ENCODE peak calls at places on chromosomes 5 and 9, in five cellular contexts. M is endothelial cell, N is cardiac fibroblast, U is HFF-Myc, A is ACHN. Q is an unnamed sample.
A peak's percentile ranks its signal among the peaks of the same experiment; 100 is the strongest.

GRCh38 chr5:78771260-78772240 is 123.0 kb upstream of the LHFPL2 start:
- DNase-seq in M (peak; percentile 11), U (no peak), N (no peak), A (no peak), Q (no peak)

GRCh38 chr9:26243298-26243697 is 565.1 kb upstream of the TUSC1 start:
- DNase-seq in M (no peak), U (no peak), N (no peak), A (no peak), Q (no peak)

GRCh38 chr5:135456238-135457099 is 4.3 kb upstream of the TIFAB start:
- DNase-seq in M (no peak), U (no peak), N (peak; percentile 89), A (no peak), Q (peak; percentile 80)

GRCh38 chr9:95462419-95463121 is 54.2 kb downstream of the PTCH1 start:
- DNase-seq in N (peak; percentile 79), A (no peak), M (peak; percentile 73), U (peak; percentile 94), Q (peak; percentile 53)

GRCh38 chr5:15009420-15009819 is 137.8 kb upstream of the ANKH start:
- DNase-seq in U (no peak), M (no peak), N (peak; percentile 82), A (peak; percentile 80), Q (no peak)

GRCh38 chr5:159089675-159090074 is 10.0 kb downstream of the EBF1 start:
- DNase-seq in U (no peak), M (no peak), N (no peak), A (no peak), Q (no peak)

GRCh38 chr9:85743290-85744128 is 1.8 kb upstream of the AGTPBP1 start:
- DNase-seq in A (no peak), N (peak; percentile 94), M (no peak), U (no peak), Q (no peak)

GRCh38 chr5:172833372-172833690 is 720 bp upstream of the ERGIC1 start:
- DNase-seq in N (no peak), M (no peak), A (no peak), U (no peak), Q (no peak)

GRCh38 chr9:69931340-69931739 is 110.7 kb downstream of the CFAP95 start:
- DNase-seq in M (no peak), A (peak; percentile 18), N (peak; percentile 39), U (no peak), Q (no peak)

GRCh38 chr9:70639853-70640814 is 225.7 kb upstream of the KLF9 start:
- DNase-seq in N (peak; percentile 82), A (peak; percentile 50), M (peak; percentile 29), U (peak; percentile 29), Q (peak; percentile 14)

GRCh38 chr9:128103589-128103962 is 24.0 kb downstream of the PTGES2 start:
- DNase-seq in A (no peak), N (no peak), M (no peak), U (no peak), Q (no peak)

GRCh38 chr9:18788256-18788655 is 244.8 kb downstream of the SAXO1 start:
- DNase-seq in N (no peak), M (no peak), U (no peak), A (no peak), Q (no peak)

GRCh38 chr5:81180780-81181179 is 52.3 kb upstream of the CKMT2 start:
- DNase-seq in A (no peak), M (no peak), N (no peak), U (no peak), Q (no peak)

GRCh38 chr9:4936277-4936676 is 48.8 kb upstream of the JAK2 start:
- DNase-seq in N (no peak), A (no peak), U (no peak), M (no peak), Q (no peak)

GRCh38 chr5:151082976-151083651 is 2.3 kb upstream of the TNIP1 start:
- DNase-seq in M (no peak), A (peak; percentile 67), N (peak; percentile 80), U (no peak), Q (no peak)

GRCh38 chr5:124263680-124264491 is 482.6 kb downstream of the ZNF608 start:
- DNase-seq in U (no peak), A (no peak), N (no peak), M (peak; percentile 15), Q (no peak)

GRCh38 chr9:130908878-130909356 is 12.3 kb upstream of the QRFP start:
- DNase-seq in M (no peak), U (no peak), A (no peak), N (no peak), Q (no peak)

GRCh38 chr9:73583590-73583989 is 431.9 kb downstream of the ANXA1 start:
- DNase-seq in M (no peak), A (peak; percentile 1), N (no peak), U (no peak), Q (no peak)

GRCh38 chr5:24059006-24059405 is 551.6 kb downstream of the PRDM9 start:
- DNase-seq in N (no peak), A (no peak), M (no peak), U (no peak), Q (no peak)

GRCh38 chr9:76700916-76701315 is 63.3 kb upstream of the PCA3 start:
- DNase-seq in A (no peak), U (no peak), M (no peak), N (no peak), Q (no peak)

GRCh38 chr9:18208166-18209059 is 265.5 kb upstream of the ADAMTSL1 start:
- DNase-seq in N (peak; percentile 56), M (peak; percentile 69), U (peak; percentile 2), A (peak; percentile 50), Q (no peak)

GRCh38 chr9:100322954-100323536 is 29.7 kb downstream of the TEX10 start:
- DNase-seq in N (peak; percentile 72), U (no peak), M (peak; percentile 30), A (peak; percentile 51), Q (no peak)

GRCh38 chr5:14490309-14490711 is 91.3 kb upstream of the OTULINL start:
- DNase-seq in U (no peak), N (no peak), M (no peak), A (no peak), Q (no peak)

GRCh38 chr5:128546658-128547281 is 8.7 kb upstream of the FBN2 start:
- DNase-seq in A (no peak), M (no peak), U (no peak), N (peak; percentile 10), Q (no peak)

GRCh38 chr5:76715734-76716455 is at the start of gene F2R:
- DNase-seq in N (peak; percentile 82), M (peak; percentile 78), A (peak; percentile 17), U (no peak), Q (no peak)

GRCh38 chr9:127575875-127576778 is 36.0 kb upstream of the STXBP1 start:
- DNase-seq in A (peak; percentile 23), N (no peak), M (no peak), U (no peak), Q (no peak)

GRCh38 chr9:121568101-121568460 is 68.4 kb upstream of the GGTA1 start:
- DNase-seq in U (no peak), N (no peak), M (no peak), A (no peak), Q (no peak)

GRCh38 chr5:157189223-157189622 is 8.6 kb downstream of the ITK start:
- DNase-seq in N (no peak), A (no peak), U (no peak), M (no peak), Q (no peak)

GRCh38 chr9:79570449-79571308 is 1.1 kb upstream of the TLE4 start:
- DNase-seq in A (peak; percentile 37), N (peak; percentile 58), U (no peak), M (peak; percentile 61), Q (no peak)

GRCh38 chr5:168796840-168797548 is 217.8 kb upstream of the PANK3 start:
- DNase-seq in A (no peak), M (no peak), U (no peak), N (no peak), Q (no peak)

GRCh38 chr5:27784317-27784716 is 745.9 kb upstream of the CDH9 start:
- DNase-seq in U (no peak), A (no peak), N (no peak), M (no peak), Q (no peak)

GRCh38 chr5:58294598-58295298 is 165.1 kb downstream of the PLK2 start:
- DNase-seq in U (no peak), A (peak; percentile 19), N (peak; percentile 49), M (peak; percentile 15), Q (peak; percentile 2)

GRCh38 chr5:162209005-162209605 is 141.5 kb downstream of the GABRG2 start:
- DNase-seq in M (peak; percentile 69), A (peak; percentile 57), N (peak; percentile 48), U (no peak), Q (no peak)

GRCh38 chr9:130606887-130607582 is 27.7 kb downstream of the FUBP3 start:
- DNase-seq in A (no peak), U (no peak), N (peak; percentile 23), M (no peak), Q (no peak)

GRCh38 chr9:77975023-77975422 is 56.6 kb downstream of the GNAQ start:
- DNase-seq in A (no peak), U (no peak), M (no peak), N (no peak), Q (no peak)

Q was measured in BJ.